ENCODE peak calls at places on chromosomes 1 and 21, in eight cellular contexts. A is SJSA1; K is endodermal cell; I is upper lobe of right lung; T is CD8-positive, alpha-beta T cell; W is neuronal stem cell; N is fibroblast of lung; V is uterus. C is an unnamed sample.

GRCh38 chr1:19809044-19809750 is 5.9 kb downstream of the RNF186 start:
- DNase-seq in A (no peak), K (peak; percentile 68), I (no peak), T (no peak), W (no peak), N (no peak), V (no peak), C (no peak)

GRCh38 chr1:207240325-207241095 is 81.0 kb upstream of the CD55 start:
- DNase-seq in A (peak; percentile 11), K (no peak), I (no peak), T (no peak), W (no peak), N (no peak), V (no peak), C (no peak)

GRCh38 chr1:170537798-170538503 is 6.0 kb downstream of the GORAB start:
- DNase-seq in A (no peak), K (no peak), I (no peak), T (no peak), W (no peak), N (peak; percentile 57), V (no peak), C (no peak)

GRCh38 chr1:246492611-246493245 is 14.4 kb downstream of the SMYD3 start:
- DNase-seq in A (peak; percentile 65), K (peak; percentile 89), I (peak; percentile 72), T (no peak), W (peak; percentile 39), N (peak; percentile 83), V (peak; percentile 51), C (peak; percentile 63)

GRCh38 chr1:151710187-151710586 is 6.4 kb downstream of the CELF3 start:
- DNase-seq in A (no peak), K (peak; percentile 71), I (no peak), T (no peak), W (peak; percentile 87), N (peak; percentile 24), V (no peak), C (no peak)

GRCh38 chr1:206975313-206975712 is 5.1 kb upstream of the FCAMR start:
- DNase-seq in A (no peak), K (no peak), I (no peak), T (no peak), W (no peak), N (no peak), V (no peak), C (no peak)

GRCh38 chr21:30042443-30042842 is 102.6 kb upstream of the GRIK1 start:
- DNase-seq in A (no peak), K (no peak), I (no peak), T (no peak), W (no peak), N (no peak), V (no peak), C (no peak)

GRCh38 chr1:95039360-95040031 is 33.3 kb downstream of the ALG14 start:
- DNase-seq in A (no peak), K (peak; percentile 69), I (no peak), T (no peak), W (no peak), N (no peak), V (peak; percentile 74), C (no peak)

GRCh38 chr1:183279835-183280234 is 93.8 kb downstream of the LAMC2 start:
- DNase-seq in A (peak; percentile 45), K (no peak), I (peak; percentile 83), T (no peak), W (no peak), N (peak; percentile 94), V (no peak), C (peak; percentile 74)

GRCh38 chr1:12031039-12031980 is 12.0 kb downstream of the MIIP start:
- DNase-seq in A (peak; percentile 17), K (peak; percentile 81), I (peak; percentile 74), T (no peak), W (no peak), N (peak; percentile 30), V (no peak), C (no peak)

GRCh38 chr1:112320035-112320429 is 76.0 kb upstream of the CTTNBP2NL start:
- DNase-seq in A (no peak), K (no peak), I (no peak), T (no peak), W (no peak), N (no peak), V (no peak), C (no peak)

GRCh38 chr1:9093096-9093495 is 23.7 kb upstream of the SLC2A5 start:
- DNase-seq in A (no peak), K (no peak), I (no peak), T (no peak), W (no peak), N (no peak), V (no peak), C (no peak)

GRCh38 chr1:117634631-117635030 is 28.8 kb downstream of the TENT5C start:
- DNase-seq in A (no peak), K (no peak), I (no peak), T (no peak), W (no peak), N (no peak), V (no peak), C (no peak)
- H3K4me1 ChIP-seq in A (peaks cover 4% of the 10 kb centered on the region), K (peaks cover 5% of the 10 kb centered on the region), I (peaks cover 13% of the 10 kb centered on the region), T (no peaks in the 10 kb centered on the region), W (no peaks in the 10 kb centered on the region), N (no peaks in the 10 kb centered on the region), V (no peaks in the 10 kb centered on the region), C (no peaks in the 10 kb centered on the region)

GRCh38 chr21:42763578-42764442 is 110.4 kb downstream of the PDE9A start:
- DNase-seq in A (no peak), K (no peak), I (peak; percentile 78), T (no peak), W (no peak), N (no peak), V (no peak), C (no peak)
- H3K36me3 ChIP-seq in A (no peaks in the 10 kb centered on the region), K (peaks cover 57% of the 10 kb centered on the region), I (no peaks in the 10 kb centered on the region), T (peaks cover 11% of the 10 kb centered on the region), W (peaks cover 82% of the 10 kb centered on the region), N (no peaks in the 10 kb centered on the region), V (no peaks in the 10 kb centered on the region), C (no peaks in the 10 kb centered on the region)

DNA sequence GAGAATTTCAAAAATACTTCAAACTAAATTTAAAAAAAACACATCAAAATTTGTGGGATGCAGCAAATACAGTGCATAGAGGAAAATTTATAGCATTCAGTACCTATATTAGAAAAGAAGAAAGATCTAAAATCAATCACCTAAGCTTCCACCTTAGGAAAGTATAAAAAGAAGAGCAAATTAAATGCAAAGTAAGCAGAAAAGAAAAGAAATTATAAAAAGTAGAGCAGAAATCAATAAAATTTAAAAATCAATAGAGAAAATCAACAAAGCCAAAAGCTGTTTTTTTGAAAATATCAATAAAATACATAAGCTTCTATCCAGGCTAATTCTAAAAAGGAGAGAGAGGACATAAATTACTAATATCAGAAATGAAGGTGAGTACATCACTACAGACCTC is 255.4 kb downstream of the KCNH1 start:
- DNase-seq in A (no peak), K (no peak), I (no peak), T (no peak), W (no peak), N (no peak), V (no peak), C (no peak)
- H3K4me3 ChIP-seq in A (no peak overlapping the region), K (no peak overlapping the region), I (no peak overlapping the region), T (no peak overlapping the region), W (no peak overlapping the region), N (no peak overlapping the region), V (no peak overlapping the region), C (no peak overlapping the region)

GRCh38 chr1:36161656-36162531 is 5.9 kb downstream of the MAP7D1 start:
- DNase-seq in A (no peak), K (peak; percentile 75), I (peak; percentile 83), T (peak; percentile 31), W (no peak), N (no peak), V (no peak), C (no peak)

GRCh38 chr1:36160388-36160948 is 4.5 kb downstream of the MAP7D1 start:
- DNase-seq in A (no peak), K (no peak), I (no peak), T (no peak), W (no peak), N (no peak), V (no peak), C (no peak)

GRCh38 chr1:36157973-36158826 is 2.2 kb downstream of the MAP7D1 start:
- DNase-seq in A (no peak), K (no peak), I (no peak), T (no peak), W (no peak), N (no peak), V (no peak), C (no peak)

GRCh38 chr1:36160949-36161485 is 5.1 kb downstream of the MAP7D1 start:
- DNase-seq in A (peak; percentile 77), K (peak; percentile 89), I (peak; percentile 83), T (peak; percentile 58), W (no peak), N (peak; percentile 63), V (peak; percentile 63), C (peak; percentile 56)

GRCh38 chr1:36159614-36160387 is 3.8 kb downstream of the MAP7D1 start:
- DNase-seq in A (no peak), K (no peak), I (no peak), T (no peak), W (no peak), N (no peak), V (no peak), C (no peak)
- H3K4me1 ChIP-seq in A (peaks cover 48% of the 10 kb centered on the region), K (peaks cover 32% of the 10 kb centered on the region), I (peaks cover 74% of the 10 kb centered on the region), T (peaks cover 69% of the 10 kb centered on the region), W (peaks cover 31% of the 10 kb centered on the region), N (peaks cover 20% of the 10 kb centered on the region), V (peaks cover 3% of the 10 kb centered on the region), C (peaks cover 15% of the 10 kb centered on the region)

GRCh38 chr1:236543065-236543669 is 19.4 kb downstream of the LGALS8 start:
- DNase-seq in A (no peak), K (peak; percentile 78), I (no peak), T (no peak), W (no peak), N (no peak), V (no peak), C (no peak)

GRCh38 chr1:236536540-236536939 is 12.8 kb downstream of the LGALS8 start:
- DNase-seq in A (no peak), K (peak; percentile 50), I (no peak), T (no peak), W (no peak), N (no peak), V (no peak), C (no peak)

GRCh38 chr1:236545621-236546169 is 21.9 kb downstream of the LGALS8 start:
- DNase-seq in A (no peak), K (no peak), I (no peak), T (no peak), W (no peak), N (no peak), V (no peak), C (no peak)

GRCh38 chr1:236540813-236541465 is 17.2 kb downstream of the LGALS8 start:
- DNase-seq in A (no peak), K (no peak), I (no peak), T (no peak), W (no peak), N (no peak), V (no peak), C (no peak)

GRCh38 chr1:236541710-236542109 is 17.9 kb downstream of the LGALS8 start:
- DNase-seq in A (no peak), K (no peak), I (no peak), T (no peak), W (no peak), N (no peak), V (no peak), C (no peak)
- H3K36me3 ChIP-seq in A (peaks cover 80% of the 10 kb centered on the region), K (peaks cover 16% of the 10 kb centered on the region), I (peaks cover 83% of the 10 kb centered on the region), T (peaks cover 57% of the 10 kb centered on the region), W (peaks cover 51% of the 10 kb centered on the region), N (peaks cover 13% of the 10 kb centered on the region), V (no peaks in the 10 kb centered on the region), C (peaks cover 7% of the 10 kb centered on the region)